ENCODE peak calls at places on chromosomes 3 and 15, in four cellular contexts. One of them, this sample, is unnamed.

GRCh38 chr3:47420044-47420430 is 39.2 kb downstream of the PTPN23 start:
- DNase-seq in endothelial cell: no peak
- DNase-seq in CD8-positive, alpha-beta T cell: no peak
- DNase-seq in HFFc6: no peak
- DNase-seq in this sample: no peak

GRCh38 chr3:142022381-142022780 is 127.0 kb downstream of the TFDP2 start:
- DNase-seq in HFFc6: peak; percentile 14
- DNase-seq in endothelial cell: no peak
- DNase-seq in CD8-positive, alpha-beta T cell: no peak
- DNase-seq in this sample: no peak

GRCh38 chr3:7000501-7000900 is 139.6 kb downstream of the GRM7 start:
- DNase-seq in HFFc6: no peak
- DNase-seq in CD8-positive, alpha-beta T cell: no peak
- DNase-seq in endothelial cell: no peak
- DNase-seq in this sample: no peak

GRCh38 chr3:46710671-46711295 is 6.9 kb downstream of the PRSS50 start:
- DNase-seq in HFFc6: no peak
- DNase-seq in CD8-positive, alpha-beta T cell: no peak
- DNase-seq in endothelial cell: no peak
- DNase-seq in this sample: no peak

GRCh38 chr3:20091331-20091730 is 51.1 kb downstream of the KAT2B start:
- DNase-seq in CD8-positive, alpha-beta T cell: no peak
- DNase-seq in HFFc6: no peak
- DNase-seq in endothelial cell: no peak
- DNase-seq in this sample: no peak

GRCh38 chr15:56460046-56460445 is 4.9 kb downstream of the MNS1 start:
- DNase-seq in CD8-positive, alpha-beta T cell: no peak
- DNase-seq in endothelial cell: no peak
- DNase-seq in HFFc6: no peak
- DNase-seq in this sample: no peak

GRCh38 chr3:194061421-194062029 is 74.4 kb upstream of the HES1 start:
- DNase-seq in HFFc6: no peak
- DNase-seq in CD8-positive, alpha-beta T cell: no peak
- DNase-seq in endothelial cell: no peak
- DNase-seq in this sample: no peak

GRCh38 chr3:149646181-149646766 is 11.6 kb downstream of the WWTR1 start:
- DNase-seq in HFFc6: peak; percentile 76
- DNase-seq in endothelial cell: no peak
- DNase-seq in CD8-positive, alpha-beta T cell: no peak
- DNase-seq in this sample: no peak

GRCh38 chr3:125151916-125152315 is 60.6 kb downstream of the SLC12A8 start:
- DNase-seq in HFFc6: no peak
- DNase-seq in endothelial cell: no peak
- DNase-seq in CD8-positive, alpha-beta T cell: no peak
- DNase-seq in this sample: no peak

GRCh38 chr3:184335661-184336483 is 1.5 kb upstream of the FAM131A start:
- DNase-seq in CD8-positive, alpha-beta T cell: peak; percentile 86
- DNase-seq in endothelial cell: peak; percentile 88
- DNase-seq in HFFc6: peak; percentile 62
- DNase-seq in this sample: peak; percentile 95

GRCh38 chr15:71538922-71539321 is 271.4 kb upstream of the NR2E3 start:
- DNase-seq in HFFc6: no peak
- DNase-seq in endothelial cell: no peak
- DNase-seq in CD8-positive, alpha-beta T cell: no peak
- DNase-seq in this sample: peak; percentile 53

GRCh38 chr15:52523192-52523591 is 5.5 kb downstream of the MYO5A start:
- DNase-seq in endothelial cell: no peak
- DNase-seq in CD8-positive, alpha-beta T cell: no peak
- DNase-seq in HFFc6: peak; percentile 87
- DNase-seq in this sample: no peak

GRCh38 chr15:80567721-80568157 is 127.4 kb upstream of the ABHD17C start:
- DNase-seq in endothelial cell: peak; percentile 64
- DNase-seq in HFFc6: peak; percentile 83
- DNase-seq in CD8-positive, alpha-beta T cell: peak; percentile 16
- DNase-seq in this sample: no peak

GRCh38 chr3:123285931-123286307 is 84.2 kb downstream of the SEC22A start:
- DNase-seq in CD8-positive, alpha-beta T cell: no peak
- DNase-seq in HFFc6: no peak
- DNase-seq in endothelial cell: no peak
- DNase-seq in this sample: no peak

GRCh38 chr3:53162672-53163458 is 1.9 kb downstream of the PRKCD start:
- DNase-seq in endothelial cell: no peak
- DNase-seq in CD8-positive, alpha-beta T cell: peak; percentile 56
- DNase-seq in HFFc6: no peak
- DNase-seq in this sample: no peak

GRCh38 chr3:185335799-185336198 is 27.1 kb upstream of the MAP3K13 start:
- DNase-seq in CD8-positive, alpha-beta T cell: no peak
- DNase-seq in endothelial cell: no peak
- DNase-seq in HFFc6: peak; percentile 58
- DNase-seq in this sample: no peak

GRCh38 chr3:179473565-179473964 is 22.3 kb upstream of the GNB4 start:
- DNase-seq in CD8-positive, alpha-beta T cell: no peak
- DNase-seq in HFFc6: no peak
- DNase-seq in endothelial cell: no peak
- DNase-seq in this sample: no peak

GRCh38 chr3:32392530-32393302 is 1.1 kb downstream of the CMTM7 start:
- DNase-seq in CD8-positive, alpha-beta T cell: peak; percentile 27
- DNase-seq in HFFc6: peak; percentile 59
- DNase-seq in endothelial cell: no peak
- DNase-seq in this sample: no peak

GRCh38 chr15:25508369-25509002 is 69.7 kb upstream of the UBE3A start:
- DNase-seq in CD8-positive, alpha-beta T cell: no peak
- DNase-seq in HFFc6: peak; percentile 40
- DNase-seq in endothelial cell: no peak
- DNase-seq in this sample: no peak

GRCh38 chr3:43106293-43106628 is 382 bp upstream of the POMGNT2 start:
- DNase-seq in HFFc6: no peak
- DNase-seq in CD8-positive, alpha-beta T cell: no peak
- DNase-seq in endothelial cell: no peak
- DNase-seq in this sample: no peak

GRCh38 chr15:58095415-58095814 is 29.9 kb upstream of the ALDH1A2 start:
- DNase-seq in endothelial cell: no peak
- DNase-seq in HFFc6: no peak
- DNase-seq in CD8-positive, alpha-beta T cell: no peak
- DNase-seq in this sample: no peak

GRCh38 chr3:168095611-168096209 is at the start of gene GOLIM4:
- DNase-seq in HFFc6: peak; percentile 98
- DNase-seq in endothelial cell: peak; percentile 91
- DNase-seq in CD8-positive, alpha-beta T cell: peak; percentile 45
- DNase-seq in this sample: peak; percentile 96

GRCh38 chr15:58862326-58862725 is 71.2 kb downstream of the SLTM start:
- DNase-seq in CD8-positive, alpha-beta T cell: no peak
- DNase-seq in HFFc6: no peak
- DNase-seq in endothelial cell: no peak
- DNase-seq in this sample: no peak

GRCh38 chr3:63960048-63960711 is 48.0 kb upstream of the SCAANT1 start:
- DNase-seq in HFFc6: peak; percentile 62
- DNase-seq in endothelial cell: no peak
- DNase-seq in CD8-positive, alpha-beta T cell: no peak
- DNase-seq in this sample: no peak

GRCh38 chr3:27079427-27080105 is 289.6 kb downstream of the NEK10 start:
- DNase-seq in HFFc6: no peak
- DNase-seq in endothelial cell: no peak
- DNase-seq in CD8-positive, alpha-beta T cell: no peak
- DNase-seq in this sample: no peak

GRCh38 chr3:169528289-169528688 is 135.2 kb downstream of the MECOM start:
- DNase-seq in CD8-positive, alpha-beta T cell: no peak
- DNase-seq in endothelial cell: no peak
- DNase-seq in HFFc6: no peak
- DNase-seq in this sample: no peak

GRCh38 chr3:128482857-128483656 is 9.9 kb downstream of the GATA2 start:
- DNase-seq in endothelial cell: peak; percentile 69
- DNase-seq in CD8-positive, alpha-beta T cell: no peak
- DNase-seq in HFFc6: peak; percentile 93
- DNase-seq in this sample: no peak

GRCh38 chr3:33377931-33378330 is 62.3 kb downstream of the UBP1 start:
- DNase-seq in endothelial cell: no peak
- DNase-seq in CD8-positive, alpha-beta T cell: no peak
- DNase-seq in HFFc6: peak; percentile 91
- DNase-seq in this sample: no peak

GRCh38 chr3:154304116-154304786 is 20.0 kb downstream of the DHX36 start:
- DNase-seq in CD8-positive, alpha-beta T cell: no peak
- DNase-seq in HFFc6: peak; percentile 49
- DNase-seq in endothelial cell: no peak
- DNase-seq in this sample: no peak

GRCh38 chr15:33021806-33022389 is 172.6 kb downstream of the FMN1 start:
- DNase-seq in HFFc6: peak; percentile 61
- DNase-seq in CD8-positive, alpha-beta T cell: no peak
- DNase-seq in endothelial cell: peak; percentile 35
- DNase-seq in this sample: no peak

DNA sequence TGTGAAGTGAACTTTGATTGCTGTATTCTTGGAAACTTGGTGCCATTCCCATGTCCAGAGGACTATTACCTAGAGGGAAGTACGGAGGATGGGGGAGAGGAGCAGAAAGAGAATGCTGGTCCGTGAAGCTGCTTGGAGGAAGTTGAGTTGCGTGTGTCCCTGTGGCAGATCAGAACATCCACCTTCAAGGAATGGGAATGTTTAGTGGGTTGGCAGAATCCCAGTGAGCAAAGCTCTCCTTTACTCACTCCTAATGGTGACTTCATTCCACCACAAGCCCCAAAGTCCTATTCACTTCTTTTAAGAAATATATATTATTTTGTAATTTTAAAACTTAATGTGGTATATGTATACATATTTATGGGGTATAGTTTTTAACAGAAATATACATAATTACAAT is 247.8 kb upstream of the FEZF2 start:
- DNase-seq in endothelial cell: no peak
- DNase-seq in CD8-positive, alpha-beta T cell: no peak
- DNase-seq in HFFc6: no peak
- DNase-seq in this sample: no peak
- TF ChIP-seq CTCF in endothelial cell: no peak
- TF ChIP-seq CTCF in CD8-positive, alpha-beta T cell: no peak
- TF ChIP-seq CTCF in HFFc6: no peak
- TF ChIP-seq CTCF in this sample: no peak

GRCh38 chr15:40873625-40874561 is at the start of gene RHOV:
- DNase-seq in endothelial cell: peak; percentile 61
- DNase-seq in HFFc6: no peak
- DNase-seq in CD8-positive, alpha-beta T cell: peak; percentile 57
- DNase-seq in this sample: no peak
- TF ChIP-seq CTCF in endothelial cell: no peak
- TF ChIP-seq CTCF in HFFc6: peak; percentile 57
- TF ChIP-seq CTCF in CD8-positive, alpha-beta T cell: peak; percentile 18
- TF ChIP-seq CTCF in this sample: no peak

DNA sequence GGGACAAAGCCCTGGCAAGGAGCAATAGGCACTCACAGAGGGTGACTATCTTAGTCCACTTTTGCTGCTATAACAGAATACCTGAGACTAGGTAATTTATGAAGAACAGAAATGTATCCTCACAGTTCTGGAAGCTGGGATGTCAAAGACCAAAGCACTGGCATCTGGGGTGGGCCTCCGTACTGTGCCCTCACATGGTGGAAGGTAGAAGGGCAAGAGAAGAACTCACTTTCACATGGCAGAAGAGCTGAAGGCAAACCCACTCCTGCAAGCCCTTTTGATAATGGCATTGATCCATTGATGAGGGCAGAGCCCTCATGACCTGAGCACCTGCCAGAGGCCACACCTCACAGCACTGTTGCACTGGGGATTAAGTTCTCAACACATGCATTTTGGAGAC is 173.4 kb upstream of the C2CD4B start:
- DNase-seq in endothelial cell: no peak
- DNase-seq in HFFc6: no peak
- DNase-seq in CD8-positive, alpha-beta T cell: no peak
- DNase-seq in this sample: no peak
- TF ChIP-seq CTCF in endothelial cell: no peak
- TF ChIP-seq CTCF in HFFc6: no peak
- TF ChIP-seq CTCF in CD8-positive, alpha-beta T cell: no peak
- TF ChIP-seq CTCF in this sample: no peak

GRCh38 chr3:50675179-50676030 is 678 bp downstream of the DOCK3 start:
- DNase-seq in HFFc6: no peak
- DNase-seq in CD8-positive, alpha-beta T cell: peak; percentile 58
- DNase-seq in endothelial cell: peak; percentile 65
- DNase-seq in this sample: peak; percentile 31
- TF ChIP-seq CTCF in HFFc6: peak; percentile 71
- TF ChIP-seq CTCF in CD8-positive, alpha-beta T cell: peak; percentile 50
- TF ChIP-seq CTCF in endothelial cell: peak; percentile 74
- TF ChIP-seq CTCF in this sample: peak; percentile 60

DNA sequence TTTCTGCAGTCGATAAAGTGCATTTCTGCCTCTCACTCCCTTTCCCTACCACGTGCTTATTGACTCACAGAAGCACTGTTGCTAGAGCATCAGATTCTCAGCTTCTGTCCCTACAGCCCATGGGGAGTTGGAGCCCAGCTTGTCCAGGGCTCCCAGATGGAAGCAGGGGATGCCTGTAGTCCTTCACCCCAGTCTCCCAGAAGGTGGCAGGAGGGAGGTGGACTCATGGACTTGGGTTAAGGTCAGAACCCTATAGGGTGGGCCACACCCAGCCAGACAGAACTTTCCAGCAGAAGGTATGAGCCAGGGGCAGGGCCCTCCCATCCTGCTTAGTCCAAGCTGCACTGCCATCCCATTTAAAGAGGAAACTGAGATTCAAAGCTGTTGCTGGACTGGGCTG is 33.1 kb upstream of the SEMA3F start:
- DNase-seq in HFFc6: no peak
- DNase-seq in endothelial cell: no peak
- DNase-seq in CD8-positive, alpha-beta T cell: no peak
- DNase-seq in this sample: no peak
- TF ChIP-seq CTCF in HFFc6: no peak
- TF ChIP-seq CTCF in endothelial cell: no peak
- TF ChIP-seq CTCF in CD8-positive, alpha-beta T cell: no peak
- TF ChIP-seq CTCF in this sample: no peak

GRCh38 chr3:49563040-49563578 is 8.8 kb downstream of the BSN start:
- DNase-seq in HFFc6: no peak
- DNase-seq in endothelial cell: no peak
- DNase-seq in CD8-positive, alpha-beta T cell: no peak
- DNase-seq in this sample: no peak
- TF ChIP-seq CTCF in HFFc6: no peak
- TF ChIP-seq CTCF in endothelial cell: no peak
- TF ChIP-seq CTCF in CD8-positive, alpha-beta T cell: no peak
- TF ChIP-seq CTCF in this sample: no peak

This sample was measured in esophagus muscularis mucosa.